ENCODE peak calls at places on chromosomes 6 and 20, in seven cellular contexts. N, J, M, I, Z, R and H are unnamed samples.

GRCh38 chr6:71533939-71534379 is 245.3 kb downstream of the OGFRL1 start:
- DNase-seq in J (no peak), I (peak), M (no peak), Z (no peak), R (no peak), N (no peak), H (no peak)

GRCh38 chr20:44858959-44859358 is 26.5 kb upstream of the YWHAB start:
- DNase-seq in R (no peak), N (no peak), M (no peak), J (peak), Z (no peak), I (peak), H (no peak)

GRCh38 chr6:104956663-104957294 is at the start of gene LIN28B:
- DNase-seq in Z (no peak), J (no peak), R (no peak), I (no peak), M (no peak), N (no peak), H (no peak)

GRCh38 chr6:6825153-6825847 is 236.8 kb downstream of the LY86 start:
- DNase-seq in R (no peak), I (no peak), J (peak), M (peak), Z (no peak), N (no peak), H (no peak)

GRCh38 chr6:57432162-57432561 is 114.7 kb downstream of the PRIM2 start:
- DNase-seq in Z (no peak), R (no peak), J (no peak), I (no peak), N (no peak), M (no peak), H (no peak)

GRCh38 chr6:86938814-86939213 is 1.5 kb downstream of the HTR1E start:
- DNase-seq in Z (no peak), J (no peak), I (no peak), R (no peak), M (no peak), N (no peak), H (no peak)

GRCh38 chr6:83974409-83975050 is 59.0 kb upstream of the MRAP2 start:
- DNase-seq in I (no peak), M (no peak), R (no peak), J (no peak), Z (no peak), N (no peak), H (no peak)

GRCh38 chr20:49668181-49668877 is 45.3 kb downstream of the B4GALT5 start:
- DNase-seq in R (no peak), J (peak), Z (peak), N (no peak), I (peak), M (no peak), H (peak)

GRCh38 chr20:50460115-50460607 is 50.0 kb upstream of the PTPN1 start:
- DNase-seq in R (no peak), N (no peak), Z (no peak), I (no peak), J (no peak), M (no peak), H (no peak)

GRCh38 chr6:82371799-82372508 is 8.3 kb downstream of the TPBG start:
- DNase-seq in J (no peak), Z (no peak), N (no peak), M (no peak), I (no peak), R (no peak), H (no peak)

GRCh38 chr20:15528386-15529111 is 1044.7 kb downstream of the KIF16B start:
- DNase-seq in J (no peak), I (no peak), N (peak), M (no peak), Z (no peak), R (no peak), H (no peak)

GRCh38 chr6:129730477-129731165 is 20.6 kb upstream of the ARHGAP18 start:
- DNase-seq in N (no peak), R (no peak), I (peak), J (no peak), M (no peak), Z (no peak), H (no peak)

GRCh38 chr20:36975085-36975829 is 23.7 kb upstream of the SAMHD1 start:
- DNase-seq in J (peak), I (peak), Z (no peak), N (no peak), R (no peak), M (no peak), H (peak)

GRCh38 chr20:46031701-46032254 is 2.8 kb downstream of the SLC12A5 start:
- DNase-seq in Z (no peak), J (no peak), I (no peak), N (no peak), R (no peak), M (no peak), H (no peak)

GRCh38 chr6:62013719-62014118 is 272.3 kb downstream of the KHDRBS2 start:
- DNase-seq in R (no peak), M (no peak), N (no peak), Z (no peak), J (no peak), I (no peak), H (no peak)

GRCh38 chr6:79672631-79673065 is 41.5 kb downstream of the SH3BGRL2 start:
- DNase-seq in J (no peak), I (no peak), N (peak), M (peak), Z (no peak), R (peak), H (no peak)

GRCh38 chr20:20665933-20666332 is 46.5 kb downstream of the RALGAPA2 start:
- DNase-seq in N (no peak), I (no peak), R (no peak), Z (no peak), M (no peak), J (no peak), H (no peak)

GRCh38 chr20:19947611-19948264 is 69.4 kb upstream of the NAA20 start:
- DNase-seq in J (no peak), I (no peak), R (peak), N (peak), M (peak), Z (no peak), H (no peak)

GRCh38 chr20:55160022-55160421 is 684.6 kb downstream of the DOK5 start:
- DNase-seq in R (no peak), Z (no peak), J (no peak), I (no peak), M (peak), N (no peak), H (no peak)

GRCh38 chr6:152387091-152387490 is 250.1 kb downstream of the SYNE1 start:
- DNase-seq in N (no peak), J (no peak), Z (no peak), R (no peak), I (no peak), M (no peak), H (no peak)

GRCh38 chr20:36591854-36592641 is 13.5 kb upstream of the RAB5IF start:
- DNase-seq in M (peak), R (no peak), Z (no peak), I (no peak), N (no peak), J (no peak), H (peak)

GRCh38 chr6:36241728-36242127 is 28.1 kb upstream of the PNPLA1 start:
- DNase-seq in N (no peak), I (peak), J (no peak), M (no peak), Z (no peak), R (no peak), H (no peak)

GRCh38 chr6:101806241-101806640 is 412.7 kb downstream of the GRIK2 start:
- DNase-seq in J (no peak), M (peak), I (no peak), Z (no peak), R (no peak), N (peak), H (no peak)

GRCh38 chr6:143506620-143507019 is 4.9 kb downstream of the FUCA2 start:
- DNase-seq in R (no peak), Z (no peak), I (no peak), J (no peak), M (no peak), N (no peak), H (no peak)

GRCh38 chr6:143505111-143505510 is 6.4 kb downstream of the FUCA2 start:
- DNase-seq in N (no peak), J (no peak), Z (no peak), I (no peak), R (no peak), M (no peak), H (no peak)

GRCh38 chr6:143506199-143506598 is 5.3 kb downstream of the FUCA2 start:
- DNase-seq in N (no peak), M (no peak), R (no peak), I (no peak), J (no peak), Z (no peak), H (no peak)

GRCh38 chr6:143505537-143505936 is 6.0 kb downstream of the FUCA2 start:
- DNase-seq in J (no peak), R (no peak), I (no peak), M (no peak), N (no peak), Z (no peak), H (no peak)

DNA sequence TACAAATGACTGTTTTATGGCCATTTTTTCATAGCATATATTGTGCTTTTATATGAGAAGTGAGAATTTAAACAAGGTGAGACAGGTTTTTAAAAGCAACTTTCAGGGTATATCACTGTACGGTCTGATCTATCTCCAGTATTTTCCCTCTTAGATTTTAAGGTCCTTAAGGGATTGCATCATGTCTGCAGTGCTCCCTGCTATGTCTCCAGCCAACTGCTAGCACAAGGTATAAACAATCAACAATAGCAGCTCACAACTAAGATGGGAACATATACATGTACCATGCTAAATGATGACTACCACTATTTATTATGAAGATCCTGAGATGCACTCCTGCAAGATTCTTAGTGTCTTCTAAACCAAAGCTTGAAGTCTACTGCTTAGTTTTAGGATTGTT is 7.2 kb downstream of the FUCA2 start:
- DNase-seq in Z (no peak), N (no peak), I (no peak), R (no peak), J (no peak), M (no peak), H (no peak)
- H3K4me3 ChIP-seq in Z (no peak), N (no peak), I (no peak), R (no peak), J (no peak), M (no peak), H (no peak)

DNA sequence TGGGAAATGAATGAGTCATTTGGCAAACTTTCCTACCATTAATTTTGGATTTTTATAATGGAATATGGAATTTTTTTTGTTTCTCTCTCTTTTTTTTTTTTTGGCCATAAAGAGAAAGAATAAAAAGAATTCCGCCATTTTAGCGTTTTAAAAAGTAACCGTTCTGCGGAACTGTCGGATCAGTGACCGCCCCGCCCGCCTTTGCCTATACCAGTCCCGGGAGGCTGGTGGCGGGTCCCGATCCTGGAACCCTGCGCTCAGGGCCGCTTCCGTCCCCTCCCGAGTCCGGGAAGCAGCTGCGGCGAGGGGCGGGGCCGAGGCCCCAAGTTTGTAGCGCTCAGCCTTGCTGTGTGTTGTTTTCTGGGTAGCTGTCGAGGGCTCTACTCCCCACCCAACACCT is 609 bp downstream of the L3MBTL1 start:
- DNase-seq in Z (no peak), I (no peak), M (no peak), J (peak), R (no peak), N (no peak), H (no peak)
- H3K4me3 ChIP-seq in Z (peak), I (no peak), M (peak), J (peak), R (peak), N (peak), H (peak)

GRCh38 chr6:30113377-30113759 is 478 bp upstream of the TRIM31 start:
- DNase-seq in I (no peak), N (no peak), M (no peak), J (no peak), R (no peak), Z (no peak), H (no peak)
- H3K4me3 ChIP-seq in I (no peak), N (no peak), M (no peak), J (no peak), R (no peak), Z (no peak), H (no peak)

GRCh38 chr6:25026723-25027122 is 91.0 kb upstream of the RIPOR2 start:
- DNase-seq in N (no peak), J (no peak), I (peak), R (no peak), Z (peak), M (no peak), H (no peak)

GRCh38 chr6:25025919-25026301 is 90.2 kb upstream of the RIPOR2 start:
- DNase-seq in I (no peak), M (peak), R (no peak), Z (no peak), N (no peak), J (no peak), H (no peak)

GRCh38 chr6:25025248-25025918 is 89.6 kb upstream of the RIPOR2 start:
- DNase-seq in I (no peak), Z (no peak), N (no peak), J (no peak), R (no peak), M (no peak), H (no peak)

GRCh38 chr6:25027221-25027916 is 91.6 kb upstream of the RIPOR2 start:
- DNase-seq in N (no peak), Z (peak), I (no peak), M (no peak), R (no peak), J (peak), H (peak)

GRCh38 chr6:25028346-25028745 is 92.6 kb upstream of the RIPOR2 start:
- DNase-seq in Z (no peak), M (no peak), N (no peak), J (no peak), I (no peak), R (no peak), H (no peak)
- H3K4me3 ChIP-seq in Z (no peak), M (no peak), N (no peak), J (no peak), I (no peak), R (no peak), H (no peak)

DNA sequence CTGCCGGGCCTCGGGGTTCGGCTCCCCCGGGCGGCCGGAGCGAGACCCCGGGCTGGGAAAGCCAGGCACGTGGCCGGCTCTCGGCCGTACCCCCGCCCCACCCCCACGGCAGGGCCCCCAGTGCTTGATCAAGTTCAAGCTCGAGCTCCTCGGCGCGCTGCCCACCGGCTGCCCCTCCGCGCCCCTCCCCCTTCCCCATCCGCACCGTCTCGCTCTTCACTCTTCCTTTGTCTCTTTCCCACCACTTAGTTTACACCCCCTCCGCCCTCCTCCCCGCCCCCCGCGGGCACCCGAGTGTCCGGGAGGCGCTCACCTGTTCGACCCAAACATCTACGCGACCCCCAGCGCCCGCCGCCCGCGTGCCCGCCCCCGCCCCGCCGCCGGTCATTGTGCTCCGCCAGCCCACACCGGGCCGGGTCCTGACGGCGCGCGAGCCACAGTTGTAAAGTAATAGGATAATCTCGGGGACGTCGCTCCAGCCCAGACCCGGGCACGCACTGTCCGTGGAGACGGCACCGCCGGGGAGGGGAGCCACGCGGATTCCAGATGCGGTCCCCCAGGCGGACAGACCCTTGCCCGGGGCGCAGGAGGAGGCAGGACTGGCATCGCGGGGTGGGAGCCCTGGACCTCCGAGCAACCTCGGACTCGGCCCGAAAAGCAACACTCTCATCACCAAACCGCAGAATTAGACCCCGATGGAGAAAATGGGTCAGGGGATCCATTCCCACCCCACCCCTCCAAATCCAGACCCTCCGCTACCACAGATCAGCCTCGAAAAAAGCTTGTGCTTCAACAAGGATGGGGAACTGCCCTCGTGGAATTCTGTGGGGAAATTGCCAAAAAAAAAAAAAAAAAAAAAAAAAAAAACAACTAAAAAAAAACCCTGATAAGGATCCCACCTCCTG is 100.7 kb downstream of the NOL4L start:
- DNase-seq in J (peak), Z (no peak), M (no peak), I (peak), N (no peak), R (no peak), H (peak)
- H3K4me3 ChIP-seq in J (peak), Z (peak), M (peak), I (peak), N (peak), R (peak), H (peak)